ENCODE peak calls at places on chromosome 1, in five cellular contexts. One of them, this sample, is unnamed.

GRCh38 chr1:211247921-211248320 is 11.2 kb upstream of the RCOR3 start:
- DNase-seq in GM12891: no peak
- DNase-seq in spleen: no peak
- DNase-seq in HCT116: no peak
- DNase-seq in sigmoid colon: no peak
- DNase-seq in this sample: no peak

GRCh38 chr1:9716404-9717192 is 65.1 kb downstream of the PIK3CD start:
- DNase-seq in GM12891: no peak
- DNase-seq in spleen: peak
- DNase-seq in HCT116: no peak
- DNase-seq in sigmoid colon: no peak
- DNase-seq in this sample: no peak

GRCh38 chr1:28199328-28200233 is 23.1 kb upstream of the PTAFR start:
- DNase-seq in GM12891: peak
- DNase-seq in spleen: no peak
- DNase-seq in HCT116: no peak
- DNase-seq in sigmoid colon: no peak
- DNase-seq in this sample: no peak

GRCh38 chr1:41333146-41333784 is 28.0 kb upstream of the FOXO6 start:
- DNase-seq in GM12891: no peak
- DNase-seq in spleen: no peak
- DNase-seq in HCT116: no peak
- DNase-seq in sigmoid colon: no peak
- DNase-seq in this sample: peak

GRCh38 chr1:171434717-171435346 is 50.5 kb upstream of the PRRC2C start:
- DNase-seq in GM12891: no peak
- DNase-seq in spleen: no peak
- DNase-seq in HCT116: no peak
- DNase-seq in sigmoid colon: peak
- DNase-seq in this sample: no peak

GRCh38 chr1:15684042-15684461 is at the start of gene PLEKHM2:
- DNase-seq in GM12891: peak
- DNase-seq in spleen: peak
- DNase-seq in HCT116: no peak
- DNase-seq in sigmoid colon: no peak
- DNase-seq in this sample: no peak

GRCh38 chr1:208525417-208525816 is 281.2 kb upstream of the PLXNA2 start:
- DNase-seq in GM12891: no peak
- DNase-seq in spleen: no peak
- DNase-seq in HCT116: no peak
- DNase-seq in sigmoid colon: no peak
- DNase-seq in this sample: no peak

GRCh38 chr1:79547514-79547913 is 541.0 kb upstream of the ADGRL4 start:
- DNase-seq in GM12891: no peak
- DNase-seq in spleen: no peak
- DNase-seq in HCT116: no peak
- DNase-seq in sigmoid colon: no peak
- DNase-seq in this sample: no peak

GRCh38 chr1:10635385-10635896 is 160.7 kb downstream of the PEX14 start:
- DNase-seq in GM12891: no peak
- DNase-seq in spleen: no peak
- DNase-seq in HCT116: no peak
- DNase-seq in sigmoid colon: peak
- DNase-seq in this sample: no peak

GRCh38 chr1:239814306-239814881 is 277.3 kb upstream of the FMN2 start:
- DNase-seq in GM12891: no peak
- DNase-seq in spleen: no peak
- DNase-seq in HCT116: no peak
- DNase-seq in sigmoid colon: peak
- DNase-seq in this sample: no peak

GRCh38 chr1:110200666-110201065 is 9.4 kb upstream of the KCNC4 start:
- DNase-seq in GM12891: no peak
- DNase-seq in spleen: no peak
- DNase-seq in HCT116: no peak
- DNase-seq in sigmoid colon: no peak
- DNase-seq in this sample: no peak

GRCh38 chr1:241647658-241648057 is 4.4 kb upstream of the WDR64 start:
- DNase-seq in GM12891: no peak
- DNase-seq in spleen: no peak
- DNase-seq in HCT116: no peak
- DNase-seq in sigmoid colon: no peak
- DNase-seq in this sample: no peak

GRCh38 chr1:25668931-25669573 is 52.5 kb downstream of the MAN1C1 start:
- DNase-seq in GM12891: no peak
- DNase-seq in spleen: peak
- DNase-seq in HCT116: no peak
- DNase-seq in sigmoid colon: no peak
- DNase-seq in this sample: no peak

GRCh38 chr1:153697191-153697872 is 18.8 kb downstream of the NPR1 start:
- DNase-seq in GM12891: no peak
- DNase-seq in spleen: no peak
- DNase-seq in HCT116: no peak
- DNase-seq in sigmoid colon: peak
- DNase-seq in this sample: no peak

GRCh38 chr1:46684670-46685069 is 13.0 kb downstream of the TEX38 start:
- DNase-seq in GM12891: no peak
- DNase-seq in spleen: no peak
- DNase-seq in HCT116: no peak
- DNase-seq in sigmoid colon: no peak
- DNase-seq in this sample: no peak

GRCh38 chr1:23796466-23797271 is 3.9 kb downstream of the GALE start:
- DNase-seq in GM12891: no peak
- DNase-seq in spleen: peak
- DNase-seq in HCT116: no peak
- DNase-seq in sigmoid colon: peak
- DNase-seq in this sample: no peak

GRCh38 chr1:56967900-56968832 is 2.4 kb upstream of the C8B start:
- DNase-seq in GM12891: no peak
- DNase-seq in spleen: no peak
- DNase-seq in HCT116: peak
- DNase-seq in sigmoid colon: no peak
- DNase-seq in this sample: no peak

GRCh38 chr1:222852326-222852725 is 37.5 kb downstream of the DISP1 start:
- DNase-seq in GM12891: no peak
- DNase-seq in spleen: no peak
- DNase-seq in HCT116: no peak
- DNase-seq in sigmoid colon: no peak
- DNase-seq in this sample: no peak

GRCh38 chr1:234893725-234894630 is 234.7 kb downstream of the TOMM20 start:
- DNase-seq in GM12891: no peak
- DNase-seq in spleen: no peak
- DNase-seq in HCT116: no peak
- DNase-seq in sigmoid colon: no peak
- DNase-seq in this sample: no peak

GRCh38 chr1:34631126-34631525 is 123.7 kb upstream of the GJB5 start:
- DNase-seq in GM12891: no peak
- DNase-seq in spleen: no peak
- DNase-seq in HCT116: no peak
- DNase-seq in sigmoid colon: no peak
- DNase-seq in this sample: no peak

GRCh38 chr1:182185822-182186756 is 124.6 kb upstream of the ZNF648 start:
- DNase-seq in GM12891: no peak
- DNase-seq in spleen: no peak
- DNase-seq in HCT116: peak
- DNase-seq in sigmoid colon: no peak
- DNase-seq in this sample: no peak

GRCh38 chr1:36924282-36924791 is 110.0 kb downstream of the GRIK3 start:
- DNase-seq in GM12891: peak
- DNase-seq in spleen: no peak
- DNase-seq in HCT116: no peak
- DNase-seq in sigmoid colon: peak
- DNase-seq in this sample: no peak

GRCh38 chr1:154837034-154837678 is 32.9 kb downstream of the KCNN3 start:
- DNase-seq in GM12891: no peak
- DNase-seq in spleen: no peak
- DNase-seq in HCT116: no peak
- DNase-seq in sigmoid colon: peak
- DNase-seq in this sample: no peak

GRCh38 chr1:99685516-99686180 is 39.7 kb downstream of the PALMD start:
- DNase-seq in GM12891: peak
- DNase-seq in spleen: no peak
- DNase-seq in HCT116: peak
- DNase-seq in sigmoid colon: peak
- DNase-seq in this sample: peak

GRCh38 chr1:153324912-153325311 is 12.2 kb upstream of the PGLYRP3 start:
- DNase-seq in GM12891: no peak
- DNase-seq in spleen: no peak
- DNase-seq in HCT116: no peak
- DNase-seq in sigmoid colon: no peak
- DNase-seq in this sample: no peak

GRCh38 chr1:226479432-226479831 is 69.1 kb upstream of the STUM start:
- DNase-seq in GM12891: no peak
- DNase-seq in spleen: no peak
- DNase-seq in HCT116: no peak
- DNase-seq in sigmoid colon: no peak
- DNase-seq in this sample: no peak

DNA sequence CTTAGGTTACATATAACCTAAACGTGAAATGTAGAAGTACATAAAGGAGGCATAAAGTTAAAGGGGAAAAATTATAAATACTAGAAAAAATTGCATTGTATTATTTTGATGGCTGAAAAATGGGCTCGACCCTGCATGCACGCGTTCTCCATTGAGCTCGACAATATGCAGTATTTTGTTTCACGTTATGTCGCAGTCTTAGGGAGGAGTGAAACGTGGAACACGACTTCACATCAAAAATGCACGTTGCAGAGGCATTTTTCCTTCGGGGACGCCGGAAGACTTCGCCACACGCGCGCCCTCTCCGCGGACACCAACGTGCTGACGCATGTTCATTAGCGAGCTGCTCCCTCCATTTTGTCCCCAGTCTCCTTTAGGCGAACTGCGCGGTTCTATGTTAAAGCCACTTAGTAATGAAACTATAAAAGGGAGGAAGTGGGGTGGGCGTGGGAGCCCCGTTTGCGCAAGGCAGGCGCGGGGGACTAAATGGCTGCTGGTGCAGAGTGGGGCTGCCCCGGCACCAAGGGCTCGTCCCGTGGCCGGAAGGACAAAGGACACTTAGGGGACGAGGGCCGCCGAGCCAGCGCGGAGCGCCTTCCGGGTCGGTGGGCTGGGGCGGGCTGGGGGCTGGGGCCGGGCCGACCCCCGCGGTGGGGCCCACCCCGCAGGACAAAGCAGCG is 722 bp upstream of the COX20 start:
- DNase-seq in GM12891: peak
- DNase-seq in spleen: peak
- DNase-seq in HCT116: peak
- DNase-seq in sigmoid colon: peak
- DNase-seq in this sample: peak
- TF ChIP-seq POLR2AphosphoS5 in GM12891: no peak
- TF ChIP-seq POLR2AphosphoS5 in spleen: peak
- TF ChIP-seq POLR2AphosphoS5 in HCT116: peak
- TF ChIP-seq POLR2AphosphoS5 in sigmoid colon: peak
- TF ChIP-seq POLR2AphosphoS5 in this sample: peak

DNA sequence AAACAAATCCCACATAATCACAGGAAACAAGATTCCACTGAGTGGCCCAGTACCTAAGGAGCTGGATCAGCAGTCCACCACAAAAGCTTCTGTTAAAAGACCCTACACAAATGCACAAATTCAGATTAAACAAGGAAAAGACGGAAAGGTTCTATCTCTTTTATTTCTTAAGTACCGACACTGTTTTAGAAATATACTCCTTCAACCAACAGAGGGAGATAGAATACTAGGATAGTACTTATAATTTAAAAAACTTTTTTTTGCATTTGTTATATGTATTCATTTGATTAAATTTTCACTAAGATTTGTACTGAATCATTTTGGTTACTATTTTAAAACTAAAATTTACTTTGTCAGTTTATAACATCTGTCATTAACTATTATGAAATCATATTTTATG is 12.5 kb downstream of the CDC7 start:
- DNase-seq in GM12891: no peak
- DNase-seq in spleen: no peak
- DNase-seq in HCT116: no peak
- DNase-seq in sigmoid colon: no peak
- DNase-seq in this sample: no peak
- TF ChIP-seq POLR2A in GM12891: no peak
- TF ChIP-seq POLR2A in spleen: no peak
- TF ChIP-seq POLR2A in HCT116: no peak
- TF ChIP-seq POLR2A in sigmoid colon: no peak
- TF ChIP-seq POLR2A in this sample: no peak

GRCh38 chr1:117061986-117062415 is 1.9 kb downstream of the TTF2 start:
- DNase-seq in GM12891: no peak
- DNase-seq in spleen: no peak
- DNase-seq in HCT116: no peak
- DNase-seq in sigmoid colon: no peak
- DNase-seq in this sample: no peak

GRCh38 chr1:117058810-117059209 is 1.3 kb upstream of the TTF2 start:
- DNase-seq in GM12891: no peak
- DNase-seq in spleen: no peak
- DNase-seq in HCT116: no peak
- DNase-seq in sigmoid colon: no peak
- DNase-seq in this sample: no peak

GRCh38 chr1:117059334-117059677 is 820 bp upstream of the TTF2 start:
- DNase-seq in GM12891: no peak
- DNase-seq in spleen: peak
- DNase-seq in HCT116: peak
- DNase-seq in sigmoid colon: no peak
- DNase-seq in this sample: no peak

GRCh38 chr1:117060441-117061317 is 553 bp downstream of the TTF2 start:
- DNase-seq in GM12891: no peak
- DNase-seq in spleen: peak
- DNase-seq in HCT116: peak
- DNase-seq in sigmoid colon: no peak
- DNase-seq in this sample: peak

GRCh38 chr1:117059678-117060440 is at the start of gene TTF2:
- DNase-seq in GM12891: peak
- DNase-seq in spleen: peak
- DNase-seq in HCT116: peak
- DNase-seq in sigmoid colon: peak
- DNase-seq in this sample: peak
- TF ChIP-seq POLR2AphosphoS5 in GM12891: peak
- TF ChIP-seq POLR2AphosphoS5 in spleen: peak
- TF ChIP-seq POLR2AphosphoS5 in HCT116: peak
- TF ChIP-seq POLR2AphosphoS5 in sigmoid colon: no peak
- TF ChIP-seq POLR2AphosphoS5 in this sample: no peak

DNA sequence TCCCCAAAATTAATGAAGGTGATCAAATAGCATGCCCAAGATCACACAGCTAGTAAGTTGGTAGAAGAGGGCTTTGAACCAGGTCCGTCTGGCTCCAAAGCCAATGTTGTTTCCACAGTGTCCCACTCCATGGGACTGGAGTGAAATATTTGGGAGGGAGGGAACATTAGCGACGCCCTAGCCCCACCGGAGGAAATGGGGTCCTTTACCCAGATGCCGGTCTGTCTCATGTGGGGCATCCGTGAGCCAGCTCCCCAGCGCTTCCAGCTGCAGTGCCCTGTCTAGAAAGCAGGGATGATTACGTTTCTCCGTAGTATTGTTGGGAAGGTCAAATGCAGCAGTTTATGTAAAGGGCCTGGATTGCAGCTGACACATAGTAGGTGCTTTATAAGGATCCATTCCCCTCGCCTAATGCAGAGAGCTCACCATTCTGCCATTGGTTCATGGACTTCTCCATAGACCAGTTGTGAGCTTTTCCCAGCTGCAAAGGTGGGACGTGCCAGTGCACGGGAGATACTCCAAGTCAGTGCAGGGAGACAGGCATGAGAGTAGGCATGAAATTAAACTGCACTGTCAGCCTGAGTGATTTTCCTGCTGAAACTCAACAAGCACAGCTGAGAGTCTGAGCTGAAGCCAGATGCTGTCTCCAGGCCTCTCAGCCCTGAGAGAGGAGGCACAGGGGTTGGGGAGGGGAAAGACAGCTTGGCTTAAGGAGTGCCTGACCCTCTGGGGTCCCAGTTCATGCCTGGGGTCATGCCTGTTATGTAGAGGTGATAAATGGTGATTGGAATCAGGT is 24.7 kb downstream of the QSOX1 start:
- DNase-seq in GM12891: no peak
- DNase-seq in spleen: peak
- DNase-seq in HCT116: no peak
- DNase-seq in sigmoid colon: peak
- DNase-seq in this sample: peak
- TF ChIP-seq POLR2A in GM12891: no peak
- TF ChIP-seq POLR2A in spleen: no peak
- TF ChIP-seq POLR2A in HCT116: no peak
- TF ChIP-seq POLR2A in sigmoid colon: no peak
- TF ChIP-seq POLR2A in this sample: no peak